ENCODE peak calls at places on chromosomes 1 and 21, in five cellular contexts. W, I, J, C and G are unnamed samples.

GRCh38 chr1:172815740-172816139 is 156.8 kb downstream of the FASLG start:
- DNase-seq in W (no peak), I (no peak), J (no peak), C (no peak), G (no peak)

GRCh38 chr1:64965239-64966157 is 851 bp downstream of the JAK1 start:
- DNase-seq in W (peak; percentile 10), I (peak; percentile 63), J (no peak), C (peak; percentile 55), G (no peak)

GRCh38 chr21:38505654-38506523 is 7.6 kb upstream of the ERG start:
- DNase-seq in W (peak; percentile 93), I (peak; percentile 61), J (peak; percentile 49), C (no peak), G (peak; percentile 71)

GRCh38 chr1:226980565-226981385 is 40.7 kb downstream of the COQ8A start:
- DNase-seq in W (no peak), I (no peak), J (peak; percentile 38), C (no peak), G (no peak)

GRCh38 chr1:115539061-115539460 is 102.7 kb upstream of the VANGL1 start:
- DNase-seq in W (no peak), I (no peak), J (no peak), C (no peak), G (no peak)

GRCh38 chr1:1299686-1300351 is 7.9 kb downstream of the ACAP3 start:
- DNase-seq in W (peak; percentile 12), I (peak; percentile 18), J (no peak), C (no peak), G (no peak)

GRCh38 chr1:214192825-214193643 is 87.9 kb upstream of the SMYD2 start:
- DNase-seq in W (no peak), I (no peak), J (no peak), C (no peak), G (no peak)

GRCh38 chr1:247407180-247407616 is 8.8 kb upstream of the NLRP3 start:
- DNase-seq in W (peak; percentile 59), I (no peak), J (no peak), C (peak; percentile 31), G (no peak)

GRCh38 chr1:5707566-5708178 is 284.6 kb downstream of the NPHP4 start:
- DNase-seq in W (no peak), I (no peak), J (no peak), C (no peak), G (no peak)

GRCh38 chr1:156859523-156860112 is 701 bp upstream of the INSRR start:
- DNase-seq in W (no peak), I (no peak), J (no peak), C (no peak), G (no peak)

GRCh38 chr1:76583875-76584477 is 283.3 kb upstream of the ST6GALNAC5 start:
- DNase-seq in W (no peak), I (no peak), J (no peak), C (no peak), G (no peak)

GRCh38 chr1:208254376-208254775 is 10.2 kb upstream of the PLXNA2 start:
- DNase-seq in W (no peak), I (no peak), J (no peak), C (no peak), G (no peak)